ENCODE peak calls at places on chromosomes 6 and 20, in eight cellular contexts. K, L, U, E, W, D, C and G are unnamed samples. For H3K4me1, the result is how much of the 10 kb centered on the place peaks cover.

GRCh38 chr6:16243055-16243454 is 4.7 kb downstream of the GMPR start:
- DNase-seq in W (peak), D (no peak), L (peak), C (no peak), U (no peak), K (peak), E (no peak), G (peak)

GRCh38 chr6:105250523-105250922 is 70.7 kb upstream of the POPDC3 start:
- DNase-seq in E (no peak), L (no peak), D (peak), U (no peak), W (no peak), K (no peak), C (no peak), G (peak)

GRCh38 chr6:170088349-170088951 is 202.4 kb downstream of the DLL1 start:
- DNase-seq in L (no peak), U (peak), E (no peak), D (no peak), W (peak), C (peak), K (peak), G (no peak)

GRCh38 chr20:36862857-36863668 is 12.9 kb upstream of the TLDC2 start:
- DNase-seq in C (no peak), W (no peak), U (peak), K (peak), D (no peak), L (no peak), E (peak), G (no peak)

GRCh38 chr6:147709396-147710272 is 201.1 kb downstream of the SAMD5 start:
- DNase-seq in D (peak), L (no peak), E (no peak), K (no peak), C (no peak), W (no peak), U (no peak), G (no peak)

GRCh38 chr20:61263084-61263695 is 11.1 kb downstream of the CDH4 start:
- DNase-seq in D (no peak), U (peak), C (no peak), L (peak), K (no peak), E (peak), W (no peak), G (no peak)

GRCh38 chr20:10469599-10469998 is 34.5 kb downstream of the SLX4IP start:
- DNase-seq in L (peak), W (no peak), E (peak), U (peak), C (peak), K (no peak), D (no peak), G (peak)

GRCh38 chr6:107820571-107821261 is 3.4 kb downstream of the SCML4 start:
- DNase-seq in K (no peak), C (no peak), U (peak), D (no peak), L (peak), E (no peak), W (no peak), G (no peak)

GRCh38 chr20:63472862-63473390 is 471 bp upstream of the KCNQ2 start:
- DNase-seq in W (no peak), D (no peak), L (no peak), E (no peak), C (no peak), U (no peak), K (no peak), G (no peak)

GRCh38 chr6:85726206-85726605 is 83.5 kb upstream of the SYNCRIP start:
- DNase-seq in C (no peak), E (peak), K (no peak), W (no peak), U (no peak), L (peak), D (no peak), G (peak)

GRCh38 chr20:41738584-41739193 is 120.5 kb upstream of the CHD6 start:
- DNase-seq in E (peak), C (peak), U (peak), D (no peak), W (peak), K (peak), L (peak), G (peak)

GRCh38 chr6:39381535-39382140 is 59.1 kb upstream of the KCNK16 start:
- DNase-seq in E (no peak), C (no peak), D (no peak), L (no peak), U (no peak), W (no peak), K (no peak), G (no peak)

GRCh38 chr6:139882977-139883728 is 508.7 kb upstream of the CITED2 start:
- DNase-seq in L (peak), U (peak), K (no peak), D (peak), W (no peak), E (no peak), C (no peak), G (no peak)

GRCh38 chr6:29631860-29632731 is 887 bp downstream of the GABBR1 start:
- DNase-seq in U (peak), L (peak), W (peak), C (no peak), K (peak), D (no peak), E (peak), G (peak)

GRCh38 chr6:142286088-142286409 is 15.8 kb upstream of the ADGRG6 start:
- DNase-seq in W (no peak), D (no peak), K (no peak), L (no peak), C (no peak), E (no peak), U (no peak), G (no peak)

GRCh38 chr6:99354983-99355382 is 5.5 kb upstream of the FAXC start:
- DNase-seq in K (no peak), D (no peak), C (no peak), E (no peak), L (no peak), U (no peak), W (no peak), G (no peak)

GRCh38 chr6:53530346-53530745 is 14.6 kb downstream of the GCLC start:
- DNase-seq in D (no peak), E (peak), K (no peak), C (no peak), L (no peak), W (peak), U (peak), G (peak)

GRCh38 chr6:36177166-36177565 is 19.4 kb upstream of the BRPF3 start:
- DNase-seq in E (no peak), U (no peak), K (no peak), L (no peak), C (no peak), D (no peak), W (no peak), G (no peak)

GRCh38 chr20:47303736-47304135 is 52.8 kb downstream of the ZMYND8 start:
- DNase-seq in D (no peak), L (no peak), E (no peak), K (no peak), W (no peak), U (no peak), C (no peak), G (no peak)

GRCh38 chr6:111888928-111889696 is 15.9 kb upstream of the FYN start:
- DNase-seq in K (peak), D (no peak), W (peak), L (no peak), U (peak), E (peak), C (no peak), G (no peak)

GRCh38 chr20:62025832-62026563 is 39.7 kb downstream of the TAF4 start:
- DNase-seq in K (peak), C (no peak), L (peak), U (no peak), E (no peak), D (no peak), W (no peak), G (no peak)

GRCh38 chr6:116218172-116218633 is 35.7 kb downstream of the TSPYL4 start:
- DNase-seq in L (peak), K (no peak), E (no peak), W (no peak), C (no peak), U (no peak), D (no peak), G (no peak)

GRCh38 chr6:147040041-147040440 is 164.2 kb upstream of the STXBP5 start:
- DNase-seq in D (no peak), W (no peak), E (no peak), U (no peak), L (peak), K (no peak), C (no peak), G (no peak)

GRCh38 chr20:54083459-54083858 is 13.1 kb upstream of the BCAS1 start:
- DNase-seq in W (no peak), L (no peak), D (no peak), U (no peak), K (no peak), E (no peak), C (no peak), G (no peak)

GRCh38 chr6:53310751-53311585 is 37.8 kb downstream of the ELOVL5 start:
- DNase-seq in W (no peak), K (no peak), E (no peak), U (no peak), C (no peak), L (peak), D (no peak), G (no peak)

GRCh38 chr6:42774201-42774600 is 7.7 kb upstream of the BICRAL start:
- DNase-seq in K (no peak), E (no peak), L (no peak), C (no peak), W (no peak), U (no peak), D (no peak), G (no peak)

GRCh38 chr6:141580988-141581387 is 551.7 kb upstream of the GJE1 start:
- DNase-seq in E (no peak), U (no peak), K (no peak), W (no peak), L (peak), C (no peak), D (no peak), G (peak)

GRCh38 chr20:710762-711120 is 35.1 kb upstream of the SCRT2 start:
- DNase-seq in C (no peak), E (peak), L (no peak), W (no peak), U (no peak), D (peak), K (no peak), G (no peak)

GRCh38 chr20:45974896-45975565 is 3.0 kb upstream of the ZNF335 start:
- DNase-seq in K (no peak), C (no peak), D (no peak), L (no peak), E (no peak), U (no peak), W (no peak), G (no peak)

GRCh38 chr6:41488392-41489129 is 57.6 kb upstream of the FOXP4 start:
- DNase-seq in W (no peak), D (no peak), E (peak), C (no peak), U (peak), K (peak), L (peak), G (no peak)

GRCh38 chr6:135812085-135812526 is 39.4 kb upstream of the PDE7B start:
- DNase-seq in L (peak), W (peak), C (no peak), U (no peak), E (no peak), D (no peak), K (peak), G (no peak)

GRCh38 chr6:31727034-31727716 is 1.9 kb downstream of the DDAH2 start:
- DNase-seq in K (no peak), C (no peak), U (no peak), L (no peak), D (no peak), W (no peak), E (no peak), G (no peak)

GRCh38 chr6:36840471-36841461 is 1.5 kb upstream of the CPNE5 start:
- DNase-seq in L (no peak), D (no peak), C (no peak), K (peak), E (peak), U (peak), W (peak), G (no peak)

GRCh38 chr20:17227199-17227535 is 327 bp downstream of the PCSK2 start:
- DNase-seq in E (no peak), K (no peak), U (no peak), C (no peak), L (no peak), D (no peak), W (no peak), G (no peak)

GRCh38 chr6:27250955-27251671 is 3.6 kb downstream of the PRSS16 start:
- DNase-seq in U (peak), K (no peak), E (peak), C (no peak), L (no peak), W (no peak), D (peak), G (peak)

GRCh38 chr6:152085533-152085932 is 278.1 kb downstream of the ESR1 start:
- DNase-seq in C (no peak), U (no peak), D (peak), K (no peak), L (no peak), W (no peak), E (no peak), G (peak)
- H3K27ac ChIP-seq in C (peak), U (no peak), D (peak), K (peak), L (no peak), W (no peak), E (no peak), G (no peak)

GRCh38 chr6:168711049-168711640 is 270.2 kb downstream of the SMOC2 start:
- DNase-seq in D (no peak), L (no peak), K (no peak), E (peak), U (no peak), W (no peak), C (no peak), G (no peak)

GRCh38 chr6:168713839-168714238 is 272.9 kb downstream of the SMOC2 start:
- DNase-seq in L (no peak), W (no peak), K (no peak), C (no peak), E (peak), U (peak), D (peak), G (no peak)

GRCh38 chr6:168709991-168710390 is 269.0 kb downstream of the SMOC2 start:
- DNase-seq in U (no peak), W (no peak), K (no peak), C (peak), D (no peak), E (no peak), L (no peak), G (no peak)

GRCh38 chr6:168713013-168713412 is 272.0 kb downstream of the SMOC2 start:
- DNase-seq in L (no peak), D (no peak), K (no peak), E (peak), U (no peak), W (no peak), C (no peak), G (no peak)

DNA sequence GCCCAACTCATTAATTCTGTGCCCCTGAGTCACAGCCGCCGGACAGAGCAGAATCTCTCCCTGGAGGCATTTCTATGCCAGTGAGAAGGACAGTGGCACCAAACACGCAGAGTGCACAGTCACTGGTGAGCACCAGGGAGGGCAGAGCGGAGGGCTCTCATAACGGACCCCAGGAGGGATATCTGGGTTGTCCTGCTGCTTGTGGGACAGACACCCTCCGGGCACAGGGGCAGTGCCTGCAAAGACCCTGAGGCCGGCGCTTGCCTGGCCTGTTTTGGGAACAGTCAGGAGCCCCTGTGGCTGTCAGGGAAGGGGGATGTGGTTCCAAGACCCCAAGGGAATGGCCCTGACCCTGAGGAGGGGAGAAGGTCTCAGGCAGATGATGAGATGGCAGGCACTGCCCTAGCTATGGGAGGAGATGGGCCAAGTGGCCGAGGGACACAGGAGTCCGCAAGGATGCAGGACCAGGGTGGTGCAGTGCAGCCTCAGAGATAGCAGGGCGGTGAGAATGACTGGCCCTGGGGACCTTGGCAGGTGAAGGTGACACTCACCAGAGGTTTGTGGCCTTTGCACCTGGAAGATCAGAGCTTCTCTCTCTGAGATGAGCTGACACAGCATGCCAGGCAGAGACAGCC is 270.8 kb downstream of the SMOC2 start:
- DNase-seq in W (no peak), D (no peak), L (no peak), C (no peak), U (no peak), E (no peak), K (no peak), G (no peak)
- H3K4me1 ChIP-seq in W (under half), D (under half), L (under half), C (under half), U (under half), E (under half), K (under half), G (under half)

GRCh38 chr6:167100241-167100674 is 22.6 kb upstream of the CCR6 start:
- DNase-seq in W (no peak), L (no peak), D (no peak), K (no peak), U (no peak), C (no peak), E (no peak), G (no peak)

GRCh38 chr6:167104388-167104787 is 18.5 kb upstream of the CCR6 start:
- DNase-seq in D (no peak), W (no peak), K (no peak), L (no peak), U (no peak), E (no peak), C (no peak), G (no peak)

GRCh38 chr6:167099707-167100106 is 23.2 kb upstream of the CCR6 start:
- DNase-seq in E (no peak), U (no peak), K (no peak), D (no peak), W (no peak), L (no peak), C (no peak), G (no peak)

GRCh38 chr6:167103041-167103816 is 19.7 kb upstream of the CCR6 start:
- DNase-seq in C (no peak), W (no peak), D (no peak), E (no peak), K (no peak), U (peak), L (no peak), G (no peak)

GRCh38 chr6:167102318-167102717 is 20.6 kb upstream of the CCR6 start:
- DNase-seq in K (no peak), D (no peak), E (no peak), U (no peak), W (no peak), L (no peak), C (no peak), G (no peak)
- TF ChIP-seq CTCF in K (no peak), D (no peak), E (no peak), U (no peak), W (no peak), L (no peak), C (no peak), G (no peak)

GRCh38 chr6:128492386-128492785 is 28.0 kb downstream of the PTPRK start:
- DNase-seq in L (peak), K (no peak), W (no peak), C (no peak), D (no peak), U (no peak), E (no peak), G (no peak)
- H3K27ac ChIP-seq in L (peak), K (peak), W (peak), C (peak), D (no peak), U (no peak), E (no peak), G (peak)

GRCh38 chr6:33857301-33858052 is 53.7 kb upstream of the MLN start:
- DNase-seq in C (no peak), W (no peak), L (no peak), D (no peak), U (no peak), K (no peak), E (no peak), G (no peak)

GRCh38 chr6:33854572-33855030 is 50.8 kb upstream of the MLN start:
- DNase-seq in U (no peak), W (no peak), C (no peak), D (no peak), K (no peak), L (no peak), E (no peak), G (no peak)

GRCh38 chr6:33856655-33857054 is 52.9 kb upstream of the MLN start:
- DNase-seq in C (no peak), K (no peak), U (no peak), D (no peak), L (no peak), E (no peak), W (no peak), G (no peak)

GRCh38 chr6:33858053-33858475 is 54.3 kb upstream of the MLN start:
- DNase-seq in D (no peak), K (no peak), E (no peak), L (no peak), W (no peak), U (no peak), C (no peak), G (no peak)

GRCh38 chr6:33856034-33856590 is 52.3 kb upstream of the MLN start:
- DNase-seq in U (no peak), W (no peak), L (no peak), K (no peak), E (no peak), C (no peak), D (no peak), G (no peak)
- H3K4me1 ChIP-seq in U (under half), W (under half), L (under half), K (under half), E (under half), C (under half), D (under half), G (under half)

GRCh38 chr6:47103931-47104330 is 61.8 kb upstream of the ADGRF1 start:
- DNase-seq in C (no peak), E (no peak), U (no peak), K (no peak), L (no peak), W (no peak), D (peak), G (peak)

GRCh38 chr6:47106216-47106615 is 64.1 kb upstream of the ADGRF1 start:
- DNase-seq in W (no peak), U (no peak), L (no peak), D (peak), C (no peak), E (no peak), K (no peak), G (no peak)

GRCh38 chr6:47102331-47102730 is 60.2 kb upstream of the ADGRF1 start:
- DNase-seq in L (no peak), E (no peak), W (no peak), K (no peak), D (peak), C (no peak), U (no peak), G (no peak)

GRCh38 chr6:47106721-47107197 is 64.6 kb upstream of the ADGRF1 start:
- DNase-seq in C (no peak), L (no peak), D (peak), E (peak), K (no peak), U (peak), W (no peak), G (no peak)

DNA sequence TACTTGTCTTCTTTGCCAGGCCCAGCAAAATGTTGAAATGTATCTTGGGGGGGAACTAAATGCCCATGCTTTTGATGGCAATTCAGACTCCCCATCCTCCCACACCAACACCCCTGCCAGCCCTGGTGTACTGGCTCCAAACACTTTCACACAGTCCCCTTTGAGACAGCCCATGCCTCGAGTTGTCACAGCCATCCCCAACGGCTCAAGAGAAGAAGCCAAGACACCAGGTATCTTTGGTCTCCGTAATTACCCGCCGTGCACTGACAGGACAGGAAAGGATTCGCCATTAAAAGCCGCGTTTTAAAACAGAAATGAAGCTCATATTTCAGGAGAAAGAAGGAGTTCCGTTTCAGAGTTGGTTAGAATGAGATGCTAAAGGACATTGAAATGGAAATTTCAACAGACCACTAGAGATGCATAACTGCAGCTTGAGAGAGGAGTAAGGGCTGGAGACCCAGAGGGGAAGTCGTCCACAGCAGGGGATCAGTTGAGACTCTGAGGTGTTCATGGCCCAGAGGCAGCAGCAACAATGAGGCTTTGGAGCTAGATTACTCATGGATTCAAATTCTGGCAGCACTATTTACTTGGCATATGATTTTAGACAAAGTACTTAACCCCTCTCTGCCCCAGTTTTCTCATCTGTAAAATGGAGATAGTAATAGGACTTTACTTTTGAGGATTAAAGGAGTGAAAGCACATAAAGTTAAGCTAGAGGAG is 63.5 kb upstream of the ADGRF1 start:
- DNase-seq in U (peak), E (peak), W (no peak), C (no peak), L (no peak), K (no peak), D (no peak), G (no peak)
- TF ChIP-seq CTCF in U (no peak), E (no peak), W (no peak), C (no peak), L (no peak), K (no peak), D (no peak), G (no peak)